ENCODE peak calls at places on chromosomes 5 and 9, in seven cellular contexts. T is Panc1, U is PC-9, A is kidney epithelial cell, G is endothelial cell, R is GM12865, I is astrocyte of the spinal cord. D is an unnamed sample.

GRCh38 chr9:125008599-125008998 is 67.7 kb upstream of the GOLGA1 start:
- DNase-seq in T (no peak), U (no peak), A (no peak), G (no peak), R (no peak), I (no peak), D (no peak)

GRCh38 chr5:90876366-90876765 is 317.8 kb downstream of the ADGRV1 start:
- DNase-seq in T (no peak), U (no peak), A (no peak), G (no peak), R (no peak), I (no peak), D (no peak)

GRCh38 chr5:141186897-141187512 is at the start of gene PCDHB9:
- DNase-seq in T (no peak), U (peak), A (no peak), G (peak), R (peak), I (no peak), D (no peak)

GRCh38 chr9:91603940-91604339 is 180.3 kb upstream of the NFIL3 start:
- DNase-seq in T (no peak), U (no peak), A (no peak), G (no peak), R (no peak), I (no peak), D (no peak)

GRCh38 chr9:127555830-127556820 is 56.0 kb upstream of the STXBP1 start:
- DNase-seq in T (no peak), U (peak), A (peak), G (no peak), R (peak), I (peak), D (no peak)

GRCh38 chr9:127869310-127870152 is 7.9 kb downstream of the AK1 start:
- DNase-seq in T (peak), U (peak), A (no peak), G (peak), R (peak), I (peak), D (peak)

GRCh38 chr5:114857951-114858401 is 311.7 kb downstream of the TRIM36 start:
- DNase-seq in T (no peak), U (no peak), A (no peak), G (no peak), R (peak), I (peak), D (no peak)

GRCh38 chr5:32865475-32865874 is 154.4 kb downstream of the NPR3 start:
- DNase-seq in T (no peak), U (no peak), A (no peak), G (no peak), R (no peak), I (peak), D (no peak)

GRCh38 chr5:157828949-157829639 is 29.9 kb downstream of the CLINT1 start:
- DNase-seq in T (no peak), U (no peak), A (no peak), G (peak), R (peak), I (no peak), D (no peak)

GRCh38 chr5:158882660-158883059 is 217.1 kb downstream of the EBF1 start:
- DNase-seq in T (no peak), U (no peak), A (no peak), G (no peak), R (peak), I (no peak), D (no peak)

GRCh38 chr5:80960531-80961375 is 590 bp downstream of the RASGRF2 start:
- DNase-seq in T (no peak), U (peak), A (no peak), G (peak), R (no peak), I (peak), D (peak)

GRCh38 chr5:146754621-146755020 is 123.9 kb downstream of the PPP2R2B start:
- DNase-seq in T (no peak), U (no peak), A (no peak), G (no peak), R (no peak), I (no peak), D (no peak)

GRCh38 chr5:101932599-101932998 is 363.5 kb downstream of the SLCO4C1 start:
- DNase-seq in T (no peak), U (no peak), A (no peak), G (no peak), R (no peak), I (no peak), D (no peak)

GRCh38 chr5:79464695-79465332 is 49.1 kb downstream of the HOMER1 start:
- DNase-seq in T (no peak), U (no peak), A (no peak), G (no peak), R (peak), I (peak), D (no peak)

GRCh38 chr9:21465859-21466518 is 16.1 kb downstream of the IFNE start:
- DNase-seq in T (peak), U (peak), A (no peak), G (peak), R (peak), I (peak), D (no peak)

GRCh38 chr9:121686930-121687541 is 35.6 kb downstream of the DAB2IP start:
- DNase-seq in T (peak), U (peak), A (no peak), G (peak), R (peak), I (peak), D (no peak)

GRCh38 chr9:129483467-129484324 is 137.2 kb downstream of the C9orf50 start:
- DNase-seq in T (no peak), U (peak), A (no peak), G (no peak), R (no peak), I (peak), D (no peak)

GRCh38 chr5:141618030-141618803 is 583 bp downstream of the DIAPH1 start:
- DNase-seq in T (no peak), U (peak), A (no peak), G (peak), R (peak), I (peak), D (peak)

GRCh38 chr5:1057841-1058548 is 49.4 kb downstream of the NKD2 start:
- DNase-seq in T (no peak), U (no peak), A (no peak), G (no peak), R (no peak), I (no peak), D (no peak)

GRCh38 chr9:132770775-132771310 is 100.6 kb downstream of the GTF3C4 start:
- DNase-seq in T (no peak), U (no peak), A (no peak), G (no peak), R (peak), I (no peak), D (no peak)

GRCh38 chr5:149937610-149938009 is 7.0 kb downstream of the PDE6A start:
- DNase-seq in T (no peak), U (peak), A (no peak), G (no peak), R (no peak), I (no peak), D (no peak)

GRCh38 chr9:2116073-2116472 is 100.9 kb downstream of the SMARCA2 start:
- DNase-seq in T (no peak), U (no peak), A (no peak), G (peak), R (peak), I (no peak), D (no peak)

GRCh38 chr5:176540956-176541337 is 3.7 kb upstream of the RNF44 start:
- DNase-seq in T (no peak), U (no peak), A (no peak), G (no peak), R (no peak), I (no peak), D (no peak)

GRCh38 chr9:122820490-122820845 is 7.9 kb downstream of the PDCL start:
- DNase-seq in T (no peak), U (no peak), A (no peak), G (no peak), R (no peak), I (no peak), D (no peak)

GRCh38 chr9:385818-386398 is 171.2 kb downstream of the DOCK8 start:
- DNase-seq in T (peak), U (peak), A (peak), G (peak), R (peak), I (peak), D (no peak)

GRCh38 chr5:107219993-107220392 is 450.7 kb downstream of the EFNA5 start:
- DNase-seq in T (no peak), U (no peak), A (no peak), G (no peak), R (no peak), I (no peak), D (no peak)

GRCh38 chr5:169707714-169708113 is 70.6 kb downstream of the DOCK2 start:
- DNase-seq in T (no peak), U (no peak), A (no peak), G (no peak), R (no peak), I (no peak), D (no peak)

GRCh38 chr5:121890297-121890858 is 38.7 kb downstream of the FTMT start:
- DNase-seq in T (no peak), U (no peak), A (no peak), G (no peak), R (peak), I (no peak), D (no peak)

GRCh38 chr9:98923724-98924123 is 20.0 kb upstream of the COL15A1 start:
- DNase-seq in T (no peak), U (no peak), A (no peak), G (no peak), R (no peak), I (no peak), D (no peak)

GRCh38 chr9:128072144-128073021 is 4.4 kb downstream of the SLC25A25 start:
- DNase-seq in T (no peak), U (peak), A (no peak), G (no peak), R (peak), I (peak), D (peak)

GRCh38 chr5:140075371-140075770 is 32.3 kb upstream of the NRG2 start:
- DNase-seq in T (no peak), U (no peak), A (no peak), G (no peak), R (no peak), I (no peak), D (no peak)

GRCh38 chr9:83715794-83716193 is 8.0 kb upstream of the UBQLN1 start:
- DNase-seq in T (no peak), U (no peak), A (no peak), G (no peak), R (no peak), I (no peak), D (no peak)

GRCh38 chr9:83708515-83709158 is 879 bp upstream of the UBQLN1 start:
- DNase-seq in T (no peak), U (peak), A (no peak), G (peak), R (peak), I (no peak), D (no peak)

GRCh38 chr9:83715221-83715620 is 7.5 kb upstream of the UBQLN1 start:
- DNase-seq in T (no peak), U (no peak), A (no peak), G (no peak), R (no peak), I (no peak), D (no peak)

GRCh38 chr9:83714316-83714715 is 6.6 kb upstream of the UBQLN1 start:
- DNase-seq in T (no peak), U (no peak), A (no peak), G (no peak), R (peak), I (no peak), D (no peak)
- TF ChIP-seq CTCF in T (peak), U (peak), A (no peak), G (peak), R (peak), I (peak), D (peak)

GRCh38 chr5:134026521-134027202 is 21.9 kb upstream of the VDAC1 start:
- DNase-seq in T (peak), U (peak), A (peak), G (peak), R (peak), I (peak), D (no peak)
- TF ChIP-seq CTCF in T (peak), U (peak), A (peak), G (peak), R (peak), I (peak), D (peak)

GRCh38 chr5:10031817-10032216 is 217.9 kb downstream of the ATPSCKMT start:
- DNase-seq in T (no peak), U (no peak), A (no peak), G (no peak), R (no peak), I (no peak), D (no peak)

GRCh38 chr5:10034008-10034407 is 215.7 kb downstream of the ATPSCKMT start:
- DNase-seq in T (no peak), U (no peak), A (no peak), G (no peak), R (no peak), I (no peak), D (peak)

GRCh38 chr5:10036136-10036535 is 213.6 kb downstream of the ATPSCKMT start:
- DNase-seq in T (no peak), U (no peak), A (no peak), G (no peak), R (no peak), I (no peak), D (no peak)

DNA sequence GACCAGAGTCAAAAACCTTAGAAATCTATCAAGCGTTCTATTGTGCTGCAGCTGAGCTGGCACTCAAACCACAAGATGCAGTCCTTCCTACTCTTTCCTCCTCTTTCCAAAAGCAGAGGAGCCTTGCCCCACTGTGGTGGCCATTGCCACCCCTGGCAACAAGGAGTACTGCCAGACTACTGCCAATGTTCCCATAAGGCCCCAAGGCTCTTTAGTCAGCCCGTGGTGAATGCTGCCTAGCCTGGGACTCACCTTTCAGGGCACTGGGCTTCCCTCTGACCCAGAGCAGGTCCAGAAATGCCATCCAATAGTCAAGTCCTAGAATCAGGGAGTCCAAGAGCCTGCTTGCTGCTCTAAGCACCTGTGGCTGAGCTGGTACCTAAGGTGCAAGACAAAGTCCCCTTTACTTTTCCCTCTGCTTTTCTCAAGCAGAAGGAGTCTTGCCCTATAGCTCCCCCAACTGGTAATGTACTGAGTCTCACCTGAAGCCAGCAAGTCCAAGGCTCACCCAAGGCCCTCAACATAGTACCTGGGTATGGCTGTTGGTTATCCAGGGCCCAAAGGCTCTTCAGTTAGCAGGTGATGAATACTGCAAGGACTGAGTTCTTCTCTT is 219.4 kb downstream of the ATPSCKMT start:
- DNase-seq in T (no peak), U (no peak), A (no peak), G (peak), R (peak), I (peak), D (no peak)
- TF ChIP-seq CTCF in T (no peak), U (peak), A (peak), G (peak), R (peak), I (peak), D (no peak)

GRCh38 chr9:36138901-36139300 is 2.4 kb downstream of the GLIPR2 start:
- DNase-seq in T (no peak), U (no peak), A (no peak), G (no peak), R (no peak), I (no peak), D (no peak)

GRCh38 chr9:36140086-36141084 is 3.9 kb downstream of the GLIPR2 start:
- DNase-seq in T (no peak), U (no peak), A (no peak), G (no peak), R (no peak), I (no peak), D (no peak)

GRCh38 chr9:36136894-36137391 is 410 bp downstream of the GLIPR2 start:
- DNase-seq in T (no peak), U (no peak), A (no peak), G (no peak), R (no peak), I (no peak), D (no peak)

GRCh38 chr9:36137392-36138004 is 965 bp downstream of the GLIPR2 start:
- DNase-seq in T (no peak), U (no peak), A (no peak), G (no peak), R (no peak), I (no peak), D (no peak)

DNA sequence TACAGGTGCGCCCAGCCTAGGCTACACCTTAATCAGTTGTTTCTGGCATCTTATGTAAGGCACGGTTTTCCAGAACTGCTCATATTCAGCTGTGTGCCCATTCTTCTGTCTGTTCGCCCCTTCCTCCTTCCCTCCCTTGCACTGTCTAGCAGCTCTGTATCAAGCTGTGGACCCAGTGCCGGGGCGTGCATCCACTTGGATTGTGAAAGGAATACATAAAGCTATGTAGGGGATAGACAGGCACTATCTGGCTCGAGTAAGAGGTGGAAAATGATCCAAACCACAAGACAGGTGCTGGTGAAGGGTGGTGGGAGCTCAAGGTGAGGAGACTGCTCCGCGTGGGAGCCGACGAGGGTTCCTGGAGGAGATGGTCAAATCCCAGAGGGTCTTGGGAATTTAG is 2.0 kb downstream of the GLIPR2 start:
- DNase-seq in T (no peak), U (no peak), A (no peak), G (no peak), R (no peak), I (no peak), D (no peak)
- TF ChIP-seq CTCF in T (no peak), U (no peak), A (no peak), G (no peak), R (no peak), I (no peak), D (no peak)

D was measured in mesothelial cell of epicardium.